ENCODE peak calls at places on chromosome 16, in six cellular contexts. One of them, this sample, is unnamed.

GRCh38 chr16:27721548-27722265 is 171.8 kb downstream of the KATNIP start:
- DNase-seq in heart left ventricle: peak; percentile 77
- DNase-seq in tibial nerve: peak; percentile 72
- DNase-seq in IMR-90: peak; percentile 78
- DNase-seq in CD4-positive, alpha-beta T cell: no peak
- DNase-seq in thoracic aorta: peak; percentile 7
- DNase-seq in this sample: peak; percentile 72

GRCh38 chr16:79415983-79416641 is 184.4 kb downstream of the MAF start:
- DNase-seq in heart left ventricle: no peak
- DNase-seq in tibial nerve: no peak
- DNase-seq in IMR-90: no peak
- DNase-seq in CD4-positive, alpha-beta T cell: no peak
- DNase-seq in thoracic aorta: no peak
- DNase-seq in this sample: no peak

GRCh38 chr16:86318119-86318518 is 192.2 kb upstream of the FOXF1 start:
- DNase-seq in heart left ventricle: no peak
- DNase-seq in tibial nerve: no peak
- DNase-seq in IMR-90: no peak
- DNase-seq in CD4-positive, alpha-beta T cell: no peak
- DNase-seq in thoracic aorta: no peak
- DNase-seq in this sample: no peak

GRCh38 chr16:74738134-74738541 is 36.5 kb downstream of the FA2H start:
- DNase-seq in heart left ventricle: no peak
- DNase-seq in tibial nerve: no peak
- DNase-seq in IMR-90: peak; percentile 25
- DNase-seq in CD4-positive, alpha-beta T cell: no peak
- DNase-seq in thoracic aorta: no peak
- DNase-seq in this sample: no peak

GRCh38 chr16:12685806-12686205 is 117.9 kb downstream of the CPPED1 start:
- DNase-seq in heart left ventricle: no peak
- DNase-seq in tibial nerve: no peak
- DNase-seq in IMR-90: no peak
- DNase-seq in CD4-positive, alpha-beta T cell: no peak
- DNase-seq in thoracic aorta: no peak
- DNase-seq in this sample: no peak

GRCh38 chr16:3774156-3774767 is 56.9 kb upstream of the TRAP1 start:
- DNase-seq in heart left ventricle: peak; percentile 70
- DNase-seq in tibial nerve: no peak
- DNase-seq in IMR-90: peak; percentile 43
- DNase-seq in CD4-positive, alpha-beta T cell: no peak
- DNase-seq in thoracic aorta: no peak
- DNase-seq in this sample: peak; percentile 62

GRCh38 chr16:50568187-50568830 is 20.1 kb downstream of the NKD1 start:
- DNase-seq in heart left ventricle: no peak
- DNase-seq in tibial nerve: no peak
- DNase-seq in IMR-90: no peak
- DNase-seq in CD4-positive, alpha-beta T cell: no peak
- DNase-seq in thoracic aorta: no peak
- DNase-seq in this sample: no peak

GRCh38 chr16:22313141-22313781 is 16.1 kb downstream of the POLR3E start:
- DNase-seq in heart left ventricle: no peak
- DNase-seq in tibial nerve: no peak
- DNase-seq in IMR-90: no peak
- DNase-seq in CD4-positive, alpha-beta T cell: no peak
- DNase-seq in thoracic aorta: no peak
- DNase-seq in this sample: no peak

GRCh38 chr16:54942353-54942943 is 11.8 kb downstream of the IRX5 start:
- DNase-seq in heart left ventricle: no peak
- DNase-seq in tibial nerve: no peak
- DNase-seq in IMR-90: no peak
- DNase-seq in CD4-positive, alpha-beta T cell: no peak
- DNase-seq in thoracic aorta: no peak
- DNase-seq in this sample: no peak

GRCh38 chr16:56625943-56626654 is 518 bp downstream of the MT1E start:
- DNase-seq in heart left ventricle: no peak
- DNase-seq in tibial nerve: no peak
- DNase-seq in IMR-90: peak; percentile 86
- DNase-seq in CD4-positive, alpha-beta T cell: no peak
- DNase-seq in thoracic aorta: peak; percentile 70
- DNase-seq in this sample: peak; percentile 75

GRCh38 chr16:59385953-59386352 is 651.8 kb upstream of the GOT2 start:
- DNase-seq in heart left ventricle: no peak
- DNase-seq in tibial nerve: no peak
- DNase-seq in IMR-90: peak; percentile 62
- DNase-seq in CD4-positive, alpha-beta T cell: no peak
- DNase-seq in thoracic aorta: no peak
- DNase-seq in this sample: no peak

GRCh38 chr16:88681084-88681680 is 5.1 kb downstream of the SNAI3 start:
- DNase-seq in heart left ventricle: no peak
- DNase-seq in tibial nerve: no peak
- DNase-seq in IMR-90: no peak
- DNase-seq in CD4-positive, alpha-beta T cell: no peak
- DNase-seq in thoracic aorta: no peak
- DNase-seq in this sample: no peak

GRCh38 chr16:11098601-11099377 is 154.4 kb downstream of the CLEC16A start:
- DNase-seq in heart left ventricle: no peak
- DNase-seq in tibial nerve: no peak
- DNase-seq in IMR-90: no peak
- DNase-seq in CD4-positive, alpha-beta T cell: no peak
- DNase-seq in thoracic aorta: no peak
- DNase-seq in this sample: peak; percentile 46

GRCh38 chr16:9092282-9092962 is 978 bp downstream of the HAPSTR1 start:
- DNase-seq in heart left ventricle: peak; percentile 72
- DNase-seq in tibial nerve: peak; percentile 24
- DNase-seq in IMR-90: no peak
- DNase-seq in CD4-positive, alpha-beta T cell: peak; percentile 41
- DNase-seq in thoracic aorta: no peak
- DNase-seq in this sample: peak; percentile 44

GRCh38 chr16:89602273-89602951 is 11.0 kb upstream of the DPEP1 start:
- DNase-seq in heart left ventricle: no peak
- DNase-seq in tibial nerve: no peak
- DNase-seq in IMR-90: peak; percentile 91
- DNase-seq in CD4-positive, alpha-beta T cell: peak; percentile 28
- DNase-seq in thoracic aorta: peak; percentile 27
- DNase-seq in this sample: peak; percentile 58

GRCh38 chr16:23015580-23015979 is 133.7 kb downstream of the USP31 start:
- DNase-seq in heart left ventricle: no peak
- DNase-seq in tibial nerve: no peak
- DNase-seq in IMR-90: no peak
- DNase-seq in CD4-positive, alpha-beta T cell: no peak
- DNase-seq in thoracic aorta: no peak
- DNase-seq in this sample: no peak

GRCh38 chr16:4385789-4386451 is 14.3 kb downstream of the VASN start:
- DNase-seq in heart left ventricle: no peak
- DNase-seq in tibial nerve: no peak
- DNase-seq in IMR-90: no peak
- DNase-seq in CD4-positive, alpha-beta T cell: no peak
- DNase-seq in thoracic aorta: no peak
- DNase-seq in this sample: no peak

GRCh38 chr16:20897897-20898296 is 2.3 kb downstream of the DCUN1D3 start:
- DNase-seq in heart left ventricle: no peak
- DNase-seq in tibial nerve: no peak
- DNase-seq in IMR-90: peak; percentile 7
- DNase-seq in CD4-positive, alpha-beta T cell: no peak
- DNase-seq in thoracic aorta: no peak
- DNase-seq in this sample: no peak

GRCh38 chr16:14289692-14290340 is 218.7 kb downstream of the MRTFB start:
- DNase-seq in heart left ventricle: no peak
- DNase-seq in tibial nerve: no peak
- DNase-seq in IMR-90: peak; percentile 24
- DNase-seq in CD4-positive, alpha-beta T cell: no peak
- DNase-seq in thoracic aorta: no peak
- DNase-seq in this sample: no peak

GRCh38 chr16:89599451-89599858 is 14.0 kb upstream of the DPEP1 start:
- DNase-seq in heart left ventricle: no peak
- DNase-seq in tibial nerve: no peak
- DNase-seq in IMR-90: no peak
- DNase-seq in CD4-positive, alpha-beta T cell: peak; percentile 24
- DNase-seq in thoracic aorta: no peak
- DNase-seq in this sample: no peak

GRCh38 chr16:75264999-75265910 is 13.8 kb upstream of the BCAR1 start:
- DNase-seq in heart left ventricle: peak; percentile 75
- DNase-seq in tibial nerve: no peak
- DNase-seq in IMR-90: no peak
- DNase-seq in CD4-positive, alpha-beta T cell: no peak
- DNase-seq in thoracic aorta: no peak
- DNase-seq in this sample: peak; percentile 70

GRCh38 chr16:279531-279930 is 860 bp upstream of the ARHGDIG start:
- DNase-seq in heart left ventricle: no peak
- DNase-seq in tibial nerve: no peak
- DNase-seq in IMR-90: no peak
- DNase-seq in CD4-positive, alpha-beta T cell: no peak
- DNase-seq in thoracic aorta: no peak
- DNase-seq in this sample: no peak

GRCh38 chr16:66927012-66927436 is 1.7 kb upstream of the RRAD start:
- DNase-seq in heart left ventricle: no peak
- DNase-seq in tibial nerve: no peak
- DNase-seq in IMR-90: peak; percentile 88
- DNase-seq in CD4-positive, alpha-beta T cell: no peak
- DNase-seq in thoracic aorta: no peak
- DNase-seq in this sample: no peak

GRCh38 chr16:8828541-8829165 is 31.0 kb downstream of the PMM2 start:
- DNase-seq in heart left ventricle: no peak
- DNase-seq in tibial nerve: no peak
- DNase-seq in IMR-90: no peak
- DNase-seq in CD4-positive, alpha-beta T cell: no peak
- DNase-seq in thoracic aorta: no peak
- DNase-seq in this sample: no peak

GRCh38 chr16:85159226-85159980 is 47.1 kb upstream of the CIBAR2 start:
- DNase-seq in heart left ventricle: no peak
- DNase-seq in tibial nerve: no peak
- DNase-seq in IMR-90: no peak
- DNase-seq in CD4-positive, alpha-beta T cell: no peak
- DNase-seq in thoracic aorta: no peak
- DNase-seq in this sample: no peak
- H3K27ac ChIP-seq in heart left ventricle: no peak overlapping the region
- H3K27ac ChIP-seq in tibial nerve: no peak overlapping the region
- H3K27ac ChIP-seq in IMR-90: no peak overlapping the region
- H3K27ac ChIP-seq in CD4-positive, alpha-beta T cell: no peak overlapping the region
- H3K27ac ChIP-seq in thoracic aorta: no peak overlapping the region
- H3K27ac ChIP-seq in this sample: no peak overlapping the region

DNA sequence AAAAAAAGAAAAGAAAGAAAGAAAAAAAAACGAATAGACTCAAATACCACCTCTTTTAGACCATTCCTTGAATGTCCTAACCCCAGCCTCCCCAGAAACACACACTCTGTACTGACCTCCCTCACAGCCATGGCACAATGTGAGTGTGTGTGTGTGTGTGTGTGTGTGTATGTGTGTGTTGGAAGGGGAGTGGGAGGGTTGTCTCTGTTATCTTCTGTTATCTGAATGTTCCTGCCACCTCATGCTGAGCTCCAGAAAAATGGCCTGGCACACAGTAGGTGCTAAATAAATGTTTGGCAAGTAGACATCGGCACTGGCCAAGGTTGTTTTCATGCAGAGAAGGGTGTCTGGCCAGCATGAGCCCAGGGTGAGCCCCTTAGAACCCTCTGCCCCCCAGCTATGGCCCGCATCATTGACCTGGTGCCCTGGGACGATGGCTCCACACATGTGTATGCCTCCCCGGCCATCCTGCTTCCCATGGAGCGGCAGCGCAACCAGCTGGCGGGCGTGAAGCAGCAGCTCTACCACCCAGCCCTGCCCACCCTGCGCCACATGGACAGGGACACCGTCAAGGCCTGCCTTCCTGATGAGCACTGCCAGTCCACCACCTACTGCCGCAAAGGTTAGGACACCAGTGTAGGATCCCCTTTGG is 6.6 kb upstream of the CNGB1 start:
- DNase-seq in heart left ventricle: peak; percentile 61
- DNase-seq in tibial nerve: no peak
- DNase-seq in IMR-90: no peak
- DNase-seq in CD4-positive, alpha-beta T cell: no peak
- DNase-seq in thoracic aorta: no peak
- DNase-seq in this sample: no peak
- TF ChIP-seq CTCF in heart left ventricle: no peak
- TF ChIP-seq CTCF in tibial nerve: no peak
- TF ChIP-seq CTCF in IMR-90: no peak
- TF ChIP-seq CTCF in CD4-positive, alpha-beta T cell: no peak
- TF ChIP-seq CTCF in thoracic aorta: no peak
- TF ChIP-seq CTCF in this sample: no peak

DNA sequence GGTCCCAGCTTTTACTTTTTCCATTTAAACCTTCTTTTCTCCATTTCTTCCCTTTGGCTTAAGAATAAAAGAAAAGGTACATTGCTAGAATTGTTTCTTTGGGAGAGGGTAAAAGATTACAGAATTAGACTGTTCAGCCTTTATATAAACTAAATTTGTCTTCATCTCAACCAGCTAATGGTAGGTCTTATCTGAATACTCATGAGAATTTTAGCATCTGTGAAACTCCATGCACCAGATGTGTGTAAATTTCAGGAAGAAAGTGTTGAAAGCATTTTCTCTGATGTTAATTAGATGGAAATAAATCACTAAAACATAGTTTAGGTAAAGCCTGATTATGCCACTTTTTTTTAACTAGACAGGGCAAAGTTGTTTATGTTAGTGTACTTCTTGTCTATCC is 24.9 kb downstream of the NQO1 start:
- DNase-seq in heart left ventricle: no peak
- DNase-seq in tibial nerve: no peak
- DNase-seq in IMR-90: no peak
- DNase-seq in CD4-positive, alpha-beta T cell: no peak
- DNase-seq in thoracic aorta: no peak
- DNase-seq in this sample: no peak
- H3K27ac ChIP-seq in heart left ventricle: no peak overlapping the region
- H3K27ac ChIP-seq in tibial nerve: no peak overlapping the region
- H3K27ac ChIP-seq in IMR-90: no peak overlapping the region
- H3K27ac ChIP-seq in CD4-positive, alpha-beta T cell: no peak overlapping the region
- H3K27ac ChIP-seq in thoracic aorta: no peak overlapping the region
- H3K27ac ChIP-seq in this sample: no peak overlapping the region

GRCh38 chr16:68737730-68738590 is 868 bp downstream of the CDH1 start:
- DNase-seq in heart left ventricle: no peak
- DNase-seq in tibial nerve: no peak
- DNase-seq in IMR-90: no peak
- DNase-seq in CD4-positive, alpha-beta T cell: no peak
- DNase-seq in thoracic aorta: no peak
- DNase-seq in this sample: peak; percentile 28
- TF ChIP-seq CTCF in heart left ventricle: no peak
- TF ChIP-seq CTCF in tibial nerve: no peak
- TF ChIP-seq CTCF in IMR-90: no peak
- TF ChIP-seq CTCF in CD4-positive, alpha-beta T cell: no peak
- TF ChIP-seq CTCF in thoracic aorta: no peak
- TF ChIP-seq CTCF in this sample: no peak

GRCh38 chr16:57959804-57960203 is 11.1 kb downstream of the CNGB1 start:
- DNase-seq in heart left ventricle: no peak
- DNase-seq in tibial nerve: no peak
- DNase-seq in IMR-90: no peak
- DNase-seq in CD4-positive, alpha-beta T cell: no peak
- DNase-seq in thoracic aorta: no peak
- DNase-seq in this sample: no peak
- H3K27ac ChIP-seq in heart left ventricle: no peak overlapping the region
- H3K27ac ChIP-seq in tibial nerve: no peak overlapping the region
- H3K27ac ChIP-seq in IMR-90: no peak overlapping the region
- H3K27ac ChIP-seq in CD4-positive, alpha-beta T cell: no peak overlapping the region
- H3K27ac ChIP-seq in thoracic aorta: no peak overlapping the region
- H3K27ac ChIP-seq in this sample: no peak overlapping the region

GRCh38 chr16:81940781-81941560 is 70.3 kb downstream of the SDR42E1 start:
- DNase-seq in heart left ventricle: no peak
- DNase-seq in tibial nerve: no peak
- DNase-seq in IMR-90: peak; percentile 64
- DNase-seq in CD4-positive, alpha-beta T cell: no peak
- DNase-seq in thoracic aorta: no peak
- DNase-seq in this sample: no peak
- TF ChIP-seq CTCF in heart left ventricle: peak; percentile 53
- TF ChIP-seq CTCF in tibial nerve: peak; percentile 27
- TF ChIP-seq CTCF in IMR-90: peak; percentile 60
- TF ChIP-seq CTCF in CD4-positive, alpha-beta T cell: peak; percentile 29
- TF ChIP-seq CTCF in thoracic aorta: peak; percentile 16
- TF ChIP-seq CTCF in this sample: no peak